ENCODE peak calls at places on chromosomes 2 and 18, in eight cellular contexts. C is body of pancreas, F is GM12878, E is endothelial cell of umbilical vein, D is mucosa of descending colon, B is AG10803, U is heart right ventricle, Y is SJSA1. P is an unnamed sample.

GRCh38 chr2:171225302-171225980 is 64.7 kb upstream of the TLK1 start:
- DNase-seq in B (peak; percentile 82), F (no peak), Y (peak; percentile 93), D (no peak), U (no peak), C (no peak), E (peak; percentile 37), P (peak; percentile 76)

GRCh38 chr18:74234326-74235171 is 57.2 kb downstream of the CYB5A start:
- DNase-seq in D (no peak), Y (peak; percentile 12), C (peak; percentile 84), E (peak; percentile 7), U (no peak), B (peak; percentile 42), F (no peak), P (no peak)

GRCh38 chr2:29916571-29916970 is 4.8 kb downstream of the ALK start:
- DNase-seq in E (no peak), B (no peak), C (no peak), F (no peak), U (no peak), Y (no peak), D (no peak), P (no peak)

GRCh38 chr2:118856978-118857676 is 9.7 kb upstream of the EN1 start:
- DNase-seq in F (no peak), B (no peak), C (no peak), U (no peak), Y (no peak), E (no peak), D (no peak), P (no peak)

GRCh38 chr2:235286624-235287368 is 207.0 kb upstream of the AGAP1 start:
- DNase-seq in U (no peak), Y (no peak), E (no peak), C (no peak), D (no peak), F (no peak), B (peak; percentile 85), P (no peak)

GRCh38 chr2:3319745-3320566 is 57.7 kb downstream of the EIPR1 start:
- DNase-seq in U (no peak), D (no peak), E (no peak), B (no peak), Y (no peak), F (no peak), C (no peak), P (no peak)

GRCh38 chr2:7884338-7884737 is 797.5 kb upstream of the ID2 start:
- DNase-seq in C (no peak), F (no peak), E (no peak), Y (no peak), B (no peak), U (no peak), D (no peak), P (no peak)

GRCh38 chr2:101516833-101517690 is 42.1 kb upstream of the RFX8 start:
- DNase-seq in U (no peak), D (no peak), B (peak; percentile 95), E (peak; percentile 93), Y (peak; percentile 78), C (no peak), F (no peak), P (peak; percentile 69)

GRCh38 chr2:26846334-26846863 is 1.5 kb upstream of the DPYSL5 start:
- DNase-seq in C (peak; percentile 64), Y (peak; percentile 64), U (peak; percentile 72), E (peak; percentile 58), B (peak; percentile 72), D (peak; percentile 62), F (no peak), P (peak; percentile 44)

GRCh38 chr2:235333076-235333475 is 160.8 kb upstream of the AGAP1 start:
- DNase-seq in F (no peak), E (no peak), D (no peak), C (no peak), B (peak; percentile 18), Y (no peak), U (no peak), P (no peak)

DNA sequence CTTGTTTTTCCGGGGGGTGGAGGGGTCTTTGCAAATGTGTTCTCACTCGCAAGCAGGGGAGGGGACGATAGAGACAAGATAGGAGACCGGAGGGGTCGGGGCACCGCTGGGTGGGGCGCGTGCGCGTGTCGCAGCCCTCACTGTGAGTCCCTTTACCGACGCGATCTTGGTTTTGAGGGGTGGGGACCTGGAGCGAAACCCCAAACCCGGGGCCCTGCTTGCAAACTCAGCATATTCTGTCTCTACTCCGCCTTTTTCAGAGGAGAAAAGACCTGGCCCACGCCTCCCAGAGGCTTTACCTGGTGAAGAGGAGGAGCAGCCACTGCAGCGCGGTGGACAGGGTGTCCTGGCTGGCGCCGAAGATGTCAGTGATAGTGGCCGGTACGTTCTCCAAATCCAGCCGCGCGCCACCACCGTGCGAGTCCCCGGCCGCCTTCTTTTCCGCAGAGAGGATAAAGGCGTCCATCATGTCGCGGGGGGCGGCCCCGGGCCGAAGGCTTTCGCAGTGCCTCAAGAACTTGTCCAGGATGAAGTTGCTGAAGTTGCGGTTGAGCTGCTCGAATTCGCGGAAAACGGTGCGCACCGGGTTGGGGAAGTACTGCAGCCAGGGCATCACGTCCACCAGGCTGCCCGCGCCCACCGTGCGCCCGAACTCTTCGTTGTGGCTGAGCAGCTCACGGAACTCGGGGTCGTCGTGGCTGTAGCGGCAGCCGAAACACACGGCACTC is 1.7 kb downstream of the CYP1B1 start:
- DNase-seq in D (no peak), E (no peak), B (no peak), Y (no peak), F (no peak), U (no peak), C (no peak), P (no peak)
- H3K4me3 ChIP-seq in D (no peak overlapping the region), E (no peak overlapping the region), B (peak overlapping the region; percentile 69), Y (no peak overlapping the region), F (peak overlapping the region; percentile 71), U (peak overlapping the region; percentile 64), C (no peak overlapping the region), P (peak overlapping the region; percentile 57)

GRCh38 chr2:177147093-177147694 is 65.4 kb upstream of the HNRNPA3 start:
- DNase-seq in F (peak; percentile 40), Y (peak; percentile 34), C (no peak), U (no peak), B (peak; percentile 65), D (no peak), E (peak; percentile 83), P (peak; percentile 50)
- H3K4me3 ChIP-seq in F (no peak overlapping the region), Y (no peak overlapping the region), C (no peak overlapping the region), U (no peak overlapping the region), B (no peak overlapping the region), D (no peak overlapping the region), E (no peak overlapping the region), P (no peak overlapping the region)

DNA sequence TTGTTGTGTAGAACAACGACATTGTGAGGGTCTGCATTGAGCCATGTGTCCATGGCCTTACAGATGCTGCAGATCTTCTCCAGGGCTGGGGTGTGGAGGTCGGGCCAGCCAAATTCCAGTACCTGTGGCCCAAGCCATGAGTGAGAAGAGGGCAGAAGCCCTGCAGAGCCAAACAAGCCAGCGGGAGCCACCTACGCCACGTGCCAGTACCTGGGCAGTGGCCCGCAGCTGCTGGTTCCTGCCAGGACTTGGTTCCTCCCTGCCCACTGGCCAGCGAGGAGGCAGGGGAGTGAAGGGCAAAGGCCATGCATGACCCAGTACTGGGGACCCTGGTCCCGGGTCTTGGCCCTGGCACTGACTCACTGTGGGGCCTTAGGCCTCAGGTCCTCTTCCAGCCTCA is 109.4 kb downstream of the TNS1 start:
- DNase-seq in C (no peak), F (no peak), B (no peak), D (no peak), U (no peak), E (no peak), Y (no peak), P (no peak)
- H3K4me3 ChIP-seq in C (no peak overlapping the region), F (no peak overlapping the region), B (no peak overlapping the region), D (no peak overlapping the region), U (no peak overlapping the region), E (no peak overlapping the region), Y (no peak overlapping the region), P (no peak overlapping the region)

DNA sequence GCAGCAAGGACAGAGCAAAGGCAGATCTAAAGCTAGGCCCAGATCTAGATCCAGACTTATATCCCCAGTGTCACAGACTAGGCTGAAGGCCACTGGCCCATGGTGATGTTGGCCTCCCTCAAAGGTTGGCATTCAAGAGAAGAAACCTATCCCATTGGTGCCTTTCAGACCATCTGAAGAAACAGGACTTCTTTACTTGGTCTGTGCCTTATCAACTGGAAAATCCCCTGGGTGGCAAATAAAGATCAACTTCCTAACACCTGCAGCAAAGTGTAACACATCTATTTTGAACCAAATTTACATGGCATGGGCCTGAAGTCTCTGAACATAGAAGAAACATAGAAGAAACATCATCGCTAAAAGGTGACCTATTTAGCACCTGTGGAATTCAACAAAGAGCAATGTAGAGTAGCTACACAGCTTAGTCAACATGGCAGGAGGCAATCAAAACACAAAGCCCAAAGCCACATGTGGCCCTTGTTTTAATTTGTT is 35.8 kb downstream of the METTL4 start:
- DNase-seq in U (no peak), D (no peak), F (no peak), C (no peak), Y (no peak), E (no peak), B (no peak), P (no peak)
- H3K4me3 ChIP-seq in U (no peak overlapping the region), D (no peak overlapping the region), F (no peak overlapping the region), C (no peak overlapping the region), Y (no peak overlapping the region), E (no peak overlapping the region), B (no peak overlapping the region), P (no peak overlapping the region)

GRCh38 chr18:62018034-62018760 is 125.4 kb upstream of the RNF152 start:
- DNase-seq in Y (peak; percentile 55), F (no peak), U (peak; percentile 58), E (no peak), B (peak; percentile 97), D (peak; percentile 27), C (peak; percentile 23), P (peak; percentile 72)
- H3K4me3 ChIP-seq in Y (no peak overlapping the region), F (no peak overlapping the region), U (no peak overlapping the region), E (no peak overlapping the region), B (no peak overlapping the region), D (no peak overlapping the region), C (no peak overlapping the region), P (no peak overlapping the region)

P was measured in astrocyte of the cerebellum.